ENCODE peak calls at places on chromosomes 6 and 20, in nine cellular contexts. C is Karpas-422, T is mammary epithelial cell, W is tibial nerve, O is GM23248, A is HCT116, Y is SK-N-MC, L is dorsolateral prefrontal cortex, F is psoas muscle. X is an unnamed sample.

GRCh38 chr6:31116661-31117385 is 2.2 kb downstream of the PSORS1C1 start:
- DNase-seq in C (no peak), T (no peak), W (peak), O (peak), A (no peak), Y (no peak), L (no peak), F (no peak), X (peak)

GRCh38 chr6:79506251-79506650 is 31.0 kb downstream of the LCA5 start:
- DNase-seq in C (no peak), T (peak), W (no peak), O (peak), A (no peak), Y (no peak), L (no peak), F (no peak), X (no peak)

GRCh38 chr6:35258858-35259193 is 709 bp upstream of the ZNF76 start:
- DNase-seq in C (peak), T (no peak), W (peak), O (peak), A (peak), Y (no peak), L (no peak), F (no peak), X (no peak)

GRCh38 chr6:141521440-141521839 is 611.3 kb upstream of the GJE1 start:
- DNase-seq in C (no peak), T (peak), W (no peak), O (peak), A (no peak), Y (no peak), L (no peak), F (no peak), X (no peak)

GRCh38 chr6:47780510-47781356 is 1.1 kb upstream of the OPN5 start:
- DNase-seq in C (peak), T (peak), W (peak), O (peak), A (peak), Y (peak), L (no peak), F (no peak), X (no peak)

GRCh38 chr6:158653577-158654354 is 3.9 kb downstream of the SYTL3 start:
- DNase-seq in C (no peak), T (no peak), W (no peak), O (no peak), A (no peak), Y (no peak), L (no peak), F (no peak), X (peak)

GRCh38 chr6:121393711-121394110 is 41.7 kb upstream of the GJA1 start:
- DNase-seq in C (no peak), T (no peak), W (no peak), O (no peak), A (no peak), Y (no peak), L (no peak), F (no peak), X (no peak)

GRCh38 chr20:53149652-53150205 is 177.6 kb downstream of the TSHZ2 start:
- DNase-seq in C (no peak), T (no peak), W (no peak), O (no peak), A (no peak), Y (peak), L (no peak), F (no peak), X (no peak)

GRCh38 chr6:11585426-11586016 is 48.0 kb downstream of the TMEM170B start:
- DNase-seq in C (peak), T (peak), W (no peak), O (peak), A (peak), Y (no peak), L (no peak), F (no peak), X (no peak)

GRCh38 chr6:20350215-20350614 is 51.5 kb upstream of the E2F3 start:
- DNase-seq in C (no peak), T (peak), W (no peak), O (no peak), A (no peak), Y (no peak), L (no peak), F (no peak), X (no peak)

GRCh38 chr6:3612341-3613041 is 139.0 kb downstream of the PXDC1 start:
- DNase-seq in C (no peak), T (peak), W (no peak), O (peak), A (peak), Y (no peak), L (no peak), F (no peak), X (no peak)

GRCh38 chr6:44593539-44593944 is 206.0 kb downstream of the CDC5L start:
- DNase-seq in C (peak), T (no peak), W (peak), O (peak), A (peak), Y (peak), L (no peak), F (no peak), X (no peak)

GRCh38 chr6:71246596-71246995 is 42.0 kb upstream of the OGFRL1 start:
- DNase-seq in C (no peak), T (no peak), W (no peak), O (no peak), A (no peak), Y (no peak), L (no peak), F (no peak), X (no peak)

GRCh38 chr6:122730775-122731386 is 48.6 kb upstream of the FABP7 start:
- DNase-seq in C (peak), T (peak), W (no peak), O (peak), A (no peak), Y (peak), L (no peak), F (no peak), X (no peak)

GRCh38 chr6:88823998-88824397 is 139.4 kb downstream of the RNGTT start:
- DNase-seq in C (no peak), T (peak), W (no peak), O (peak), A (no peak), Y (no peak), L (no peak), F (no peak), X (no peak)

GRCh38 chr6:40340957-40341356 is 246.2 kb downstream of the LRFN2 start:
- DNase-seq in C (no peak), T (no peak), W (no peak), O (no peak), A (no peak), Y (no peak), L (no peak), F (no peak), X (no peak)

GRCh38 chr20:46701556-46701955 is 7.9 kb upstream of the SLC2A10 start:
- DNase-seq in C (no peak), T (no peak), W (no peak), O (peak), A (no peak), Y (no peak), L (no peak), F (no peak), X (no peak)

GRCh38 chr20:46701986-46702385 is 7.5 kb upstream of the SLC2A10 start:
- DNase-seq in C (no peak), T (no peak), W (no peak), O (no peak), A (no peak), Y (no peak), L (no peak), F (no peak), X (no peak)

GRCh38 chr20:46702447-46703203 is 6.8 kb upstream of the SLC2A10 start:
- DNase-seq in C (no peak), T (no peak), W (no peak), O (no peak), A (no peak), Y (no peak), L (no peak), F (no peak), X (no peak)

GRCh38 chr20:46704714-46705377 is 4.6 kb upstream of the SLC2A10 start:
- DNase-seq in C (no peak), T (no peak), W (no peak), O (no peak), A (no peak), Y (no peak), L (no peak), F (no peak), X (no peak)

GRCh38 chr20:46703435-46703834 is 6.0 kb upstream of the SLC2A10 start:
- DNase-seq in C (no peak), T (no peak), W (no peak), O (no peak), A (no peak), Y (no peak), L (no peak), F (no peak), X (no peak)
- H3K27ac ChIP-seq in C (no peak), T (no peak), W (no peak), O (no peak), A (no peak), Y (no peak), L (no peak), F (no peak), X (no peak)

GRCh38 chr6:17842014-17842776 is 135.5 kb upstream of the NUP153 start:
- DNase-seq in C (no peak), T (no peak), W (no peak), O (no peak), A (no peak), Y (no peak), L (no peak), F (no peak), X (no peak)
- H3K27ac ChIP-seq in C (no peak), T (no peak), W (no peak), O (no peak), A (no peak), Y (no peak), L (no peak), F (no peak), X (no peak)

DNA sequence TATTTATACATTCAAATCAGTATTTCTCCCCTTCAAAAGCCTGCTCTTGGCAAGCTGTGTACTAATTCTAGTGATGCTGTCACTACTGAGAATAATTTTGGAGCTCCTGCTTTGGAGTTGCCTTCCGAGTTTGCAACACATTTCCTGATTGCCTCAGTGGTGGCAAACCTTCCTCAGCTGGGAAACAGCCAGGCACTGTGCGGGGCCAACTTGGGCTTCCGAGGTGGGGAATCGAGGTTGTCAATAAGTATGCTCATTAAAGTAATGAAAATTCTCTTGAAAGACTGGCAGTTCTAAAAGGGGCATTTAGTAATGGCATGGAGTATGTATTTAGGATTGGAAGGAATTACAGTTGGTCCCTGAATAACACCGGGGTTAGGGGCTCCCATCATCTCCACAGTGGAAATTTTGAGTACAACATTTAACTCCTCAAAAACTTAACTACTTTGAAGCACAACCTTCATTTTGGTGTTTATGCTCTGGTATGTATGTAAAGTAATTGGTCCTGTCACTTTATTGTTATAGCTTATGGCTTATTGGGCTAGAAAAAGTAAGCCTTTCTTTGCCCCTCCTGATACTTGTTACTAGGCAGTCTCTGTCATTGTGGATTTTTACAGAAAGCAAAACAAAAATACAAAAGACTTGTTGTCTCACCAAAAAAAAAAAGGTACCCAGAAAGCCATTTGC is 2.7 kb downstream of the PAQR8 start:
- DNase-seq in C (no peak), T (no peak), W (peak), O (no peak), A (no peak), Y (no peak), L (no peak), F (no peak), X (no peak)
- H3K27ac ChIP-seq in C (no peak), T (no peak), W (peak), O (no peak), A (no peak), Y (no peak), L (peak), F (no peak), X (no peak)

DNA sequence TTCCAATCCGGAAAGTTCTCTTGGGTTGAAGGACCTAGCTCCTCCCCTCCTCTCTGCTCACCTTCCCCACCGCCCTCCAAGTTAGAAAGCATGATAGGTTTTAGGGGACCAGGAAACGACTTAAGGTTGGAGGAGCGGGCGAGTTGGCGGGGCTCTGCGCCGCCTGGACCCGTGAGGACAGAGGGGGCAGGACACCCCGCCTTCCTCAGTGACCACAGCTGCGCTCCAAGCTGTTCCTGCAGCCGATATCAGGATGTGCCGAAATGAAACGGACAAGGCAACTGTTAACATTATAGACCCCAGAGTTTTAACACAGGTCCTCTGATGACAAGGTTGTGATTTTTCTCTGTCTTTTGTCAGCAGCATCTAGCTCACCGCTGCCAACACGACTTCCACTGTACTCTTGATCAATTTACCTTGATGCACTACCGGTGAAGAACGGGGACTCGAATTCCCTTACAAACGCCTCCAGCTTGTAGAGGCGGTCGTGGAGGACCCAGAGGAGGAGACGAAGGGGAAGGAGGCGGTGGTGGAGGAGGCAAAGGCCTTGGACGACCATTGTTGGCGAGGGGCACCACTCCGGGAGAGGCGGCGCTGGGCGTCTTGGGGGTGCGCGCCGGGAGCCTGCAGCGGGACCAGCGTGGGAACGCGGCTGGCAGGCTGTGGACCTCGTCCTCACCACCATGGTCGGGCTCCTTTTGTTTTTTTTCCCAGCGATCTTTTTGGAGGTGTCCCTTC is at the start of gene GRM1:
- DNase-seq in C (no peak), T (no peak), W (no peak), O (no peak), A (no peak), Y (no peak), L (no peak), F (peak), X (no peak)
- H3K27ac ChIP-seq in C (no peak), T (no peak), W (no peak), O (no peak), A (no peak), Y (no peak), L (peak), F (no peak), X (no peak)

GRCh38 chr6:100801036-100801435 is 80.1 kb downstream of the ASCC3 start:
- DNase-seq in C (no peak), T (no peak), W (no peak), O (no peak), A (no peak), Y (no peak), L (no peak), F (no peak), X (no peak)
- H3K27ac ChIP-seq in C (no peak), T (no peak), W (no peak), O (no peak), A (no peak), Y (peak), L (no peak), F (no peak), X (no peak)

DNA sequence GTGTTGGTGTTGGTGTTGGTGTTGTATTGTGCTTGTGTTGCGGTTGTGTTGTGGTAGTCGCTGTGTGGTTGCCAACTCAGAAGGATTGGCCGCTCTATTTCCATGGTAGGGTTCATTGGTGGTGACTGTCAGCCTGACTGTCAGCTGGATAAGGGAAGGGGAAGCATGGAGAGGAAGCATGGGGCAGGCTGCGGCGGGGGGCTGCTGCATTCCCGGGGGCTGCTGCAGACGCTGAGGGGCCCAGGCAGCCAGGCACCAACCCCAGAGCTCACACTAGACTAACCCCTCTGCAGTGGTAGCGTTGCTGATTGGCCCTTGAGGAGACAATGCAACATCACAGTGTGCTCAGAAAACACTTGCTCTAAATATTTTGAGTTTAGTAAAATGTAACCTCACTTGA is 199.2 kb downstream of the SMOC2 start:
- DNase-seq in C (no peak), T (no peak), W (no peak), O (no peak), A (no peak), Y (no peak), L (no peak), F (no peak), X (no peak)
- H3K27ac ChIP-seq in C (no peak), T (no peak), W (peak), O (no peak), A (no peak), Y (no peak), L (no peak), F (no peak), X (no peak)

GRCh38 chr20:4123537-4124225 is 108.3 kb upstream of the RNF24 start:
- DNase-seq in C (no peak), T (no peak), W (no peak), O (no peak), A (no peak), Y (no peak), L (no peak), F (no peak), X (no peak)
- H3K27ac ChIP-seq in C (no peak), T (no peak), W (no peak), O (no peak), A (no peak), Y (no peak), L (no peak), F (no peak), X (no peak)